ENCODE peak calls at places on chromosomes 1 and 21, in four cellular contexts. I, K, E and U are unnamed samples.

GRCh38 chr1:116553386-116554115 is 17.3 kb downstream of the CD58 start:
- DNase-seq in I (no peak), K (no peak), E (no peak), U (no peak)

GRCh38 chr1:234611799-234612351 is 1.9 kb upstream of the IRF2BP2 start:
- DNase-seq in I (no peak), K (peak), E (peak), U (peak)

GRCh38 chr1:43776043-43776761 is 68.9 kb downstream of the ST3GAL3 start:
- DNase-seq in I (no peak), K (no peak), E (peak), U (no peak)

GRCh38 chr1:6454856-6455751 is 10.9 kb downstream of the TNFRSF25 start:
- DNase-seq in I (no peak), K (no peak), E (no peak), U (no peak)

GRCh38 chr1:204637985-204638356 is 47.6 kb downstream of the LRRN2 start:
- DNase-seq in I (no peak), K (no peak), E (no peak), U (no peak)

GRCh38 chr1:172905452-172905851 is 145.3 kb downstream of the TNFSF18 start:
- DNase-seq in I (no peak), K (no peak), E (no peak), U (no peak)

GRCh38 chr21:38985423-38986378 is 180.0 kb downstream of the ETS2 start:
- DNase-seq in I (peak), K (peak), E (no peak), U (peak)

GRCh38 chr1:74505889-74506288 is 6.5 kb downstream of the LRRC53 start:
- DNase-seq in I (no peak), K (no peak), E (no peak), U (no peak)

GRCh38 chr1:197521118-197521739 is 253.2 kb downstream of the CRB1 start:
- DNase-seq in I (no peak), K (no peak), E (peak), U (no peak)

GRCh38 chr1:62068978-62069377 is 125.7 kb upstream of the L1TD1 start:
- DNase-seq in I (no peak), K (no peak), E (no peak), U (no peak)

GRCh38 chr1:233364695-233365539 is 37.4 kb downstream of the MAP3K21 start:
- DNase-seq in I (no peak), K (no peak), E (peak), U (no peak)

GRCh38 chr21:38679531-38679930 is 126.2 kb upstream of the ETS2 start:
- DNase-seq in I (no peak), K (no peak), E (no peak), U (no peak)

GRCh38 chr1:97806996-97807395 is 113.8 kb downstream of the DPYD start:
- DNase-seq in I (no peak), K (no peak), E (no peak), U (no peak)

GRCh38 chr1:64631346-64632052 is 113.4 kb upstream of the RAVER2 start:
- DNase-seq in I (no peak), K (no peak), E (no peak), U (no peak)

GRCh38 chr21:14693997-14694396 is 147.9 kb upstream of the SAMSN1 start:
- DNase-seq in I (no peak), K (no peak), E (no peak), U (no peak)

GRCh38 chr21:41993744-41994143 is 16.4 kb downstream of the ZBTB21 start:
- DNase-seq in I (no peak), K (no peak), E (no peak), U (peak)

GRCh38 chr1:47436304-47436978 is 1.4 kb upstream of the FOXD2 start:
- DNase-seq in I (peak), K (peak), E (peak), U (peak)

GRCh38 chr1:97308131-97308530 is 586.5 kb downstream of the PTBP2 start:
- DNase-seq in I (no peak), K (no peak), E (no peak), U (no peak)

GRCh38 chr1:212229654-212230053 is 55.6 kb upstream of the PPP2R5A start:
- DNase-seq in I (no peak), K (no peak), E (no peak), U (no peak)

GRCh38 chr1:10237157-10237539 is 26.8 kb downstream of the KIF1B start:
- DNase-seq in I (no peak), K (no peak), E (no peak), U (no peak)

GRCh38 chr1:118998171-118998570 is 10.0 kb upstream of the TBX15 start:
- DNase-seq in I (no peak), K (no peak), E (no peak), U (no peak)

GRCh38 chr1:112699425-112700144 is 7.3 kb downstream of the RHOC start:
- DNase-seq in I (no peak), K (no peak), E (no peak), U (no peak)

GRCh38 chr1:173122958-173123852 is 72.5 kb upstream of the TNFSF18 start:
- DNase-seq in I (peak), K (peak), E (peak), U (peak)

GRCh38 chr1:68346192-68346808 is 103.5 kb downstream of the RPE65 start:
- DNase-seq in I (no peak), K (no peak), E (peak), U (no peak)

GRCh38 chr1:75502776-75503175 is 108.1 kb downstream of the SLC44A5 start:
- DNase-seq in I (no peak), K (no peak), E (no peak), U (no peak)

GRCh38 chr1:205243355-205244191 is 15.8 kb downstream of the TMCC2 start:
- DNase-seq in I (no peak), K (no peak), E (no peak), U (no peak)

GRCh38 chr21:25240974-25241373 is 366.3 kb downstream of the MRPL39 start:
- DNase-seq in I (no peak), K (no peak), E (no peak), U (no peak)
- H3K4me3 ChIP-seq in I (no peak), K (no peak), E (no peak), U (no peak)

GRCh38 chr1:229130028-229130668 is 140.8 kb upstream of the RAB4A start:
- DNase-seq in I (peak), K (peak), E (no peak), U (no peak)
- TF ChIP-seq POLR2A in I (no peak), K (peak), E (no peak), U (no peak)

GRCh38 chr1:206591236-206591635 is 21.0 kb downstream of the EIF2D start:
- DNase-seq in I (no peak), K (no peak), E (no peak), U (no peak)

GRCh38 chr1:206589206-206589605 is 23.1 kb downstream of the EIF2D start:
- DNase-seq in I (no peak), K (no peak), E (no peak), U (no peak)

GRCh38 chr1:206591696-206592095 is 20.6 kb downstream of the EIF2D start:
- DNase-seq in I (no peak), K (no peak), E (no peak), U (no peak)

GRCh38 chr1:206588492-206588891 is 23.8 kb downstream of the EIF2D start:
- DNase-seq in I (no peak), K (no peak), E (no peak), U (no peak)

DNA sequence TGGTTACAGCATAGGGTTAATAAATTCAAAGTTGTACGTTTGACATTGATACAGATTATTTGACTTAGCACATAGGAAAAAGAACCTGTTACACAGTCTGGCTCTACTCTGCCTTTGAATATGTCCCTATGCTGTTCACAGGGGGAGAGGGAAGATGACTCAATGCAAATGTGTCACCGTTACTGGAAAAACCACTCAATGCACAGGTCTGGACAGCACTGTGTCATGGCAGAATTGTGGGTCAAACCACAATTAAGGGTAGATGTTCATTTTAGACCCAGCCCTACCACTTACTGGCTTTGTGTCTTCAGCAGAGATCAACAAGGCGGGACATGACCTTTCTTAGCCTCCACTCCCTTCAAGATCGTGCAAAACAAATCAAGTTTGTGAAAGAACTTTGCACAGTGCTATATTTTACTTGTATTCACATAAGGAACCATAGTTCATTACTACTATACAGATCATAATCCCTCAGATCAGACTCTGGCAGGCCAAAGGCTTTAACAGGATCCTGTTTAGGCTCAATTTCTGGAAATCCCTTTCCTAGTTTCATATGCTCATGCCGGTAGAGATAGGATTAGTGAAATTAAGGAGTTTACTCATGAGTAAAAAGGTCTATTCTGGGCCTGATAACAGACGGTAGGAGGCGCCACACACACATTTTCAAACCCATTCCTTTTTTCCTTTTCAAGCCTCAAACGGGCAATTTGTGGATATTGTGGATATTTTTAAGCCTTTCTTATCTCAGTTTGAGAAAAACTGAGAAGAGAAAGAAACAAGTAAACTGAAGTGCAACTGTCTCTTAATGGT is 22.0 kb downstream of the EIF2D start:
- DNase-seq in I (no peak), K (no peak), E (no peak), U (no peak)
- TF ChIP-seq CTCF in I (no peak), K (no peak), E (peak), U (peak)

DNA sequence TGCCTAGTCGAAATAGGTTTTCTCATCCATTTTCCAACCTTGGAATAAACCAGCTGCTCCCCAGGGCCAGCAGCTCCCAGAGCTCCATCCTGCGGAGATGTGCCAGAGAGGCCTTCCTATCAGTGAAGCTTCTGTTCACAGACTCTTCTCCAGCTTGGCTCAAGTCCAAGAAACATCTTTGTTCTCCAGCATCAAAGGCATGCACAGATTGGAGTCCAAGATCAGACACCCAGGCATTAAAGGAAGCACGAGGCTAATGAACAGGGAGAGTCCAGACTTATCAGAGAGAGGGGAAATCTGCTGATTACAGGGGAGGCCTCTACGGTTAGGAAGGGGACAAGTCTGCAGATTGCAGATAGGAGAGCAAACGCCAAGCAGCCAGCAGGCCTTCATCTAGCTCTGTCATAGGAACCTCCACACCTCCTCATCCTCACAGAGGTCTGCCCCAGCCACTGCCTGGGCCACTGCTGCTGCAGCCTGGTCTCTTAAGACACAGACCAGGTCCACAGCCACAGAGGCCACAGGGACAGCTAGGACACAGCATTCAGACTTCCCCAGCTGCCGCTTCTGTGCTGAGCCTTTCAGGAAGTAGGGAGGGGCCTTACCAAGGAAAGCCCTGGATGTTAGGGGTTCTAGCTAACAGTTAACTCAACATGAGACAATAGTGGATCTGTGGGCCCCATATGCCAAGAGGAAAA is 3.4 kb downstream of the PRR9 start:
- DNase-seq in I (no peak), K (no peak), E (no peak), U (no peak)
- H3K4me3 ChIP-seq in I (no peak), K (no peak), E (no peak), U (no peak)

GRCh38 chr1:226123591-226124471 is 61.3 kb downstream of the H3-3A start:
- DNase-seq in I (no peak), K (peak), E (no peak), U (no peak)
- TF ChIP-seq POLR2A in I (no peak), K (no peak), E (no peak), U (no peak)